ENCODE peak calls at places on chromosomes 13 and 19, in four cellular contexts. T is HepG2, S is Panc1, Q is GM23338. L is an unnamed sample.

GRCh38 chr13:99886706-99887105 is 84.9 kb downstream of the ZIC5 start:
- DNase-seq in T (no peak), S (no peak), Q (no peak), L (no peak)

GRCh38 chr19:6769006-6769637 is 1.9 kb upstream of the SH2D3A start:
- DNase-seq in T (no peak), S (no peak), Q (peak; percentile 74), L (peak; percentile 18)

GRCh38 chr13:26112843-26113242 is 61.0 kb upstream of the SHISA2 start:
- DNase-seq in T (no peak), S (no peak), Q (peak; percentile 48), L (no peak)

GRCh38 chr13:77001963-77002587 is 10.2 kb downstream of the CLN5 start:
- DNase-seq in T (no peak), S (no peak), Q (no peak), L (no peak)

GRCh38 chr19:36115453-36116343 is at the start of gene TBCB:
- DNase-seq in T (peak; percentile 25), S (peak; percentile 65), Q (peak; percentile 84), L (peak; percentile 9)

GRCh38 chr19:2561895-2562294 is 86.0 kb downstream of the GADD45B start:
- DNase-seq in T (no peak), S (no peak), Q (no peak), L (peak; percentile 50)

GRCh38 chr13:59665184-59665583 is 498.5 kb downstream of the DIAPH3 start:
- DNase-seq in T (no peak), S (no peak), Q (no peak), L (no peak)

GRCh38 chr19:18460313-18460712 is 22.4 kb upstream of the ISYNA1 start:
- DNase-seq in T (no peak), S (no peak), Q (no peak), L (no peak)

GRCh38 chr19:2663920-2664571 is 38.4 kb downstream of the GNG7 start:
- DNase-seq in T (no peak), S (no peak), Q (no peak), L (no peak)

GRCh38 chr19:46678110-46678732 is 17.2 kb upstream of the DACT3 start:
- DNase-seq in T (no peak), S (no peak), Q (peak; percentile 89), L (no peak)

GRCh38 chr13:106329941-106330340 is 205.5 kb downstream of the EFNB2 start:
- DNase-seq in T (no peak), S (no peak), Q (no peak), L (no peak)

GRCh38 chr13:74443623-74444022 is 309.4 kb upstream of the KLF12 start:
- DNase-seq in T (no peak), S (no peak), Q (no peak), L (no peak)

GRCh38 chr19:42206871-42207755 is 10.4 kb downstream of the DEDD2 start:
- DNase-seq in T (no peak), S (no peak), Q (no peak), L (no peak)

GRCh38 chr19:29315566-29315965 is 102.6 kb upstream of the UQCRFS1 start:
- DNase-seq in T (no peak), S (no peak), Q (no peak), L (no peak)

GRCh38 chr13:98976941-98977340 is 923 bp downstream of the DOCK9 start:
- DNase-seq in T (no peak), S (no peak), Q (no peak), L (no peak)

GRCh38 chr13:28636078-28636477 is 22.9 kb upstream of the POMP start:
- DNase-seq in T (no peak), S (no peak), Q (no peak), L (no peak)

GRCh38 chr13:25741796-25742195 is 310.0 kb downstream of the SHISA2 start:
- DNase-seq in T (no peak), S (no peak), Q (no peak), L (no peak)

GRCh38 chr19:44677019-44677809 is 5.9 kb downstream of the CEACAM19 start:
- DNase-seq in T (no peak), S (no peak), Q (peak; percentile 76), L (peak; percentile 52)

GRCh38 chr13:30520571-30520970 is 54.8 kb upstream of the HMGB1 start:
- DNase-seq in T (no peak), S (no peak), Q (no peak), L (no peak)

GRCh38 chr13:51955281-51955771 is 55.9 kb downstream of the ATP7B start:
- DNase-seq in T (no peak), S (no peak), Q (no peak), L (no peak)

GRCh38 chr13:96025283-96025682 is 27.9 kb downstream of the UGGT2 start:
- DNase-seq in T (no peak), S (no peak), Q (no peak), L (no peak)

GRCh38 chr19:58558066-58558622 is at the start of gene UBE2M:
- DNase-seq in T (no peak), S (no peak), Q (peak; percentile 63), L (peak; percentile 55)

GRCh38 chr19:15400521-15401396 is 18.0 kb downstream of the AKAP8L start:
- DNase-seq in T (no peak), S (no peak), Q (no peak), L (no peak)

DNA sequence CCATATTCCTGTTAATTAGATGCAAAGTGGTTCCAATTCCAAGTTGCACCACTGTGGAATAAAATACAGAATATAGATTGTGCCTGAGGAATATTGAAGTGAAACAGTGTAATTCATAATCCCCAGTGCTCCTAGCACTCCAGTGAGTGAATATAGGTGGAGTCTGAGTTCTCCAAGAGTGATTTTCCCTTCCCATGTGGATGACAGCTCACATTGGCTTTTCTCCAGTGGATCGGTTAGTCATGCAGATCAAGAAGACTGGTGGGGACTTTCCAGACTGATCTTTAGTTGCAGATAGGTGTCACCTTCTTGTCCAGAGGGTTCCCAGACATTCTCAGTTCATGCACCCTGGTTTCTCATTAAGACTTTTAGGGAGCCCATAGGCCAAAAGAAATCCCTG is 47.8 kb downstream of the SPATA13 start:
- DNase-seq in T (no peak), S (no peak), Q (no peak), L (no peak)
- H3K27ac ChIP-seq in T (no peak overlapping the region), S (no peak overlapping the region), Q (no peak overlapping the region), L (no peak overlapping the region)

DNA sequence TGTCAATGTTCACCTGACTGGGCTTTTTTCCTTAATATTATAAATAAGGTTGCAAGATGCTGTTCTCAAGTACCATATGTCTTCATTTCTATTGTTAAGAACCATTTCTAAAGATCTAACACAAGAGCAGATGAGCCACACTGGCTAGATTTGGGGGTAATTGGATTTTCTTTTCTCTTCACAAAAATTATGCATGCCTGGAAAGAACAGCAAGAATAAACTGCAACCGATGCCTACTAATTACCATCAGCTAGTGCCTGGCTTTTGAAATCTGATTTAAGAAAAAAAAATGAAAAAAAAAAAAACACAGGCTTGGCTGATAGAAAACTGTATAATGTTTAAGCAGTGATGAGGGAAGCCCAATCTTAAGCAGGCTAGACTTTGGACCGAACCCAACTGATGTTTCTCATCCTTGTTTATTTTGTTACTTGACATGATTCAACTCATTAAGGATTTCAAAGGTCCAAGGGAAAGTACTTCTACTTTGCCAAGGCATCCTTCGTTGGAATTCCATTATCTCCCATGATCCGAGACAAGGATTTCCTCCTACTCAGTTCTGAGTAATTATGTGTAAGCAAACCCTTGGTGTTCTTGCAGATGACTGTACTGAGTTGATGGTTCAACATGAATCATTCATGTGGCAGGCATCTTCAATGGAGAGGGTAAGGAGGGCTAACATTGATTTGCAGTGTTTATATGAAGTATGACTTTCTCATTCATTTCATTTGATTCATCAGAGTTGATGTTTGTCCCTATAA is 300.5 kb downstream of the SPRY2 start:
- DNase-seq in T (no peak), S (peak; percentile 87), Q (no peak), L (no peak)
- TF ChIP-seq REST in T (no peak), S (no peak), Q (no peak), L (no peak)

GRCh38 chr13:31923134-31923763 is 108.3 kb upstream of the FRY start:
- DNase-seq in T (peak; percentile 3), S (no peak), Q (no peak), L (peak; percentile 51)
- TF ChIP-seq POLR2AphosphoS5 in T (no peak), S (no peak), Q (no peak), L (no peak)

GRCh38 chr19:5452594-5453565 is 2.3 kb upstream of the ZNRF4 start:
- DNase-seq in T (peak; percentile 44), S (no peak), Q (peak; percentile 35), L (no peak)
- H3K27ac ChIP-seq in T (no peak overlapping the region), S (no peak overlapping the region), Q (no peak overlapping the region), L (no peak overlapping the region)

GRCh38 chr19:17107546-17108452 is 32.2 kb downstream of the MYO9B start:
- DNase-seq in T (peak; percentile 16), S (peak; percentile 81), Q (no peak), L (no peak)
- TF ChIP-seq REST in T (no peak), S (no peak), Q (no peak), L (no peak)

DNA sequence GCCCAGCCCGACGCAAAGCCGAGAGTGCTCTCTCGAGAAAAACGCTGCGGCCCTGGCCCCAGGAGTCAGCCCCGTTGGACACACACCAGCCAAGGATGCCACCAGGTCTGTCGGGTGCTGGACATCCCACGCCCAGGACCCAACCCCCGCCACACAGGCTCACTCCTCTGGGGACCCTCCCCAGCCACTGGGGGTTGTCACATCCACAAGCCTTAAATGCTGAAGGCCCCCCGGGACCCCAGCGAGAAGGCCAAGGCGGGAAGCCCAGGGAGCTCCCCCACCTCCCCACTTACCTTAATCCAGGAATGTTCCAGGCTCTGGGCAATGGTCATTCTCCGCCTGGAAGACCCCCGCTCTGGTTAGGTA is 11.2 kb downstream of the DAPK3 start:
- DNase-seq in T (no peak), S (no peak), Q (no peak), L (no peak)
- TF ChIP-seq POLR2AphosphoS5 in T (no peak), S (no peak), Q (no peak), L (no peak)